ENCODE peak calls at places on chromosome 4, in five cellular contexts. F, A, D, I and G are unnamed samples.
A peak's percentile ranks its signal among the peaks of the same experiment; 100 is the strongest.

GRCh38 chr4:44257461-44257860 is 191.1 kb downstream of the KCTD8 start:
- DNase-seq in I (no peak), D (no peak), F (no peak), A (no peak), G (no peak)

GRCh38 chr4:58209576-58209975 is 1099.4 kb upstream of the IGFBP7 start:
- DNase-seq in D (no peak), I (no peak), F (no peak), A (no peak), G (no peak)

GRCh38 chr4:13733817-13734216 is 106.3 kb upstream of the BOD1L1 start:
- DNase-seq in I (no peak), A (no peak), D (peak; percentile 60), F (no peak), G (no peak)

GRCh38 chr4:180197471-180197870 is 2045.7 kb upstream of the TENM3 start:
- DNase-seq in I (no peak), D (no peak), F (no peak), A (no peak), G (no peak)

GRCh38 chr4:122731676-122732075 is 828 bp upstream of the BBS12 start:
- DNase-seq in I (no peak), D (no peak), F (no peak), A (no peak), G (no peak)

GRCh38 chr4:165294907-165295306 is 32.6 kb upstream of the MSMO1 start:
- DNase-seq in F (no peak), I (no peak), A (no peak), D (no peak), G (no peak)

GRCh38 chr4:3768842-3769641 is 2.9 kb downstream of the ADRA2C start:
- DNase-seq in F (no peak), A (no peak), I (no peak), D (no peak), G (no peak)

GRCh38 chr4:114562176-114562904 is 36.3 kb upstream of the UGT8 start:
- DNase-seq in I (no peak), D (no peak), A (no peak), F (no peak), G (no peak)

GRCh38 chr4:76194325-76194724 is 19.3 kb downstream of the SCARB2 start:
- DNase-seq in F (peak; percentile 39), A (peak; percentile 95), I (no peak), D (peak; percentile 96), G (no peak)

GRCh38 chr4:43776371-43776770 is 672.2 kb downstream of the KCTD8 start:
- DNase-seq in D (no peak), I (no peak), F (no peak), A (no peak), G (no peak)